ENCODE peak calls at places on chromosomes 16 and 17, in four cellular contexts. One of them, this sample, is unnamed. For H3K4me1, the result is how much of the 10 kb centered on the place peaks cover.

GRCh38 chr16:27779719-27780161 is 229.8 kb downstream of the KATNIP start:
- DNase-seq in lung: peak
- DNase-seq in mammary epithelial cell: peak
- DNase-seq in OCI-LY7: peak
- DNase-seq in this sample: no peak

GRCh38 chr17:78460176-78460675 is 81.8 kb downstream of the PGS1 start:
- DNase-seq in lung: no peak
- DNase-seq in mammary epithelial cell: no peak
- DNase-seq in OCI-LY7: no peak
- DNase-seq in this sample: no peak

GRCh38 chr16:84049403-84050060 is 6.9 kb upstream of the SLC38A8 start:
- DNase-seq in lung: no peak
- DNase-seq in mammary epithelial cell: no peak
- DNase-seq in OCI-LY7: no peak
- DNase-seq in this sample: no peak

GRCh38 chr16:53115773-53116172 is 61.0 kb downstream of the CHD9 start:
- DNase-seq in lung: no peak
- DNase-seq in mammary epithelial cell: no peak
- DNase-seq in OCI-LY7: no peak
- DNase-seq in this sample: no peak

GRCh38 chr16:54568897-54569807 is 282.6 kb upstream of the IRX3 start:
- DNase-seq in lung: no peak
- DNase-seq in mammary epithelial cell: no peak
- DNase-seq in OCI-LY7: no peak
- DNase-seq in this sample: no peak

GRCh38 chr17:67891481-67892119 is 66.3 kb downstream of the BPTF start:
- DNase-seq in lung: no peak
- DNase-seq in mammary epithelial cell: peak
- DNase-seq in OCI-LY7: no peak
- DNase-seq in this sample: no peak

GRCh38 chr16:22004321-22004720 is 3.4 kb upstream of the PDZD9 start:
- DNase-seq in lung: no peak
- DNase-seq in mammary epithelial cell: no peak
- DNase-seq in OCI-LY7: no peak
- DNase-seq in this sample: no peak

GRCh38 chr17:11969565-11969964 is 27.7 kb downstream of the ZNF18 start:
- DNase-seq in lung: no peak
- DNase-seq in mammary epithelial cell: peak
- DNase-seq in OCI-LY7: no peak
- DNase-seq in this sample: no peak

GRCh38 chr16:53817812-53818211 is 113.9 kb downstream of the FTO start:
- DNase-seq in lung: no peak
- DNase-seq in mammary epithelial cell: no peak
- DNase-seq in OCI-LY7: no peak
- DNase-seq in this sample: no peak

GRCh38 chr17:8210761-8211458 is 535 bp upstream of the AURKB start:
- DNase-seq in lung: no peak
- DNase-seq in mammary epithelial cell: no peak
- DNase-seq in OCI-LY7: no peak
- DNase-seq in this sample: peak

GRCh38 chr17:40307001-40307690 is 1.8 kb upstream of the RARA start:
- DNase-seq in lung: no peak
- DNase-seq in mammary epithelial cell: no peak
- DNase-seq in OCI-LY7: no peak
- DNase-seq in this sample: no peak

GRCh38 chr17:49358638-49359247 is 3.3 kb downstream of the ZNF652 start:
- DNase-seq in lung: no peak
- DNase-seq in mammary epithelial cell: no peak
- DNase-seq in OCI-LY7: peak
- DNase-seq in this sample: peak

GRCh38 chr17:49357516-49357915 is 4.5 kb downstream of the ZNF652 start:
- DNase-seq in lung: no peak
- DNase-seq in mammary epithelial cell: no peak
- DNase-seq in OCI-LY7: no peak
- DNase-seq in this sample: no peak

GRCh38 chr17:49352587-49353154 is 9.4 kb downstream of the ZNF652 start:
- DNase-seq in lung: no peak
- DNase-seq in mammary epithelial cell: no peak
- DNase-seq in OCI-LY7: no peak
- DNase-seq in this sample: no peak

GRCh38 chr17:49353607-49354006 is 8.4 kb downstream of the ZNF652 start:
- DNase-seq in lung: no peak
- DNase-seq in mammary epithelial cell: no peak
- DNase-seq in OCI-LY7: no peak
- DNase-seq in this sample: no peak

DNA sequence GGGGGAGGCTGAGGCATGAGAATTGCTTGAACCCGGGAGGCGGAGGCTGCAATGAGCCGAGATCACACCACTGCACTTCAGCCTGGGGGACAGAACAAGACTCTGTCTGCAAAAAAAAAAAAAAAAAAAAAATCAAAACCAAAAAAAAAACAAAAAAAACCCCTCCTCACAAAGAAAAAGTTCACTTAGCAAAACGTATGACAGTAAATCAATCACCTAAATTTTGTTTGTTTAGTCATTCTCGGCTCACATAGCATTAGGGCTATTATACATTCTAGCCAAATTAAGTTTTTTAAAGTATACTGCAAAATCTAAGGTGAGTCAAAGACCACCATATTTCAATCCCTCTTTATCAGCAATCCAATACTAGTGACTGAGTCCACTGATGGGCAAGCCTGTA is 5.7 kb downstream of the ZNF652 start:
- DNase-seq in lung: no peak
- DNase-seq in mammary epithelial cell: no peak
- DNase-seq in OCI-LY7: no peak
- DNase-seq in this sample: no peak
- H3K4me1 ChIP-seq in lung: under half
- H3K4me1 ChIP-seq in mammary epithelial cell: under half
- H3K4me1 ChIP-seq in OCI-LY7: under half
- H3K4me1 ChIP-seq in this sample: under half

GRCh38 chr17:77144227-77144626 is 3.5 kb downstream of the SEC14L1 start:
- DNase-seq in lung: no peak
- DNase-seq in mammary epithelial cell: no peak
- DNase-seq in OCI-LY7: peak
- DNase-seq in this sample: no peak
- H3K4me1 ChIP-seq in lung: under half
- H3K4me1 ChIP-seq in mammary epithelial cell: under half
- H3K4me1 ChIP-seq in OCI-LY7: half or more
- H3K4me1 ChIP-seq in this sample: half or more

GRCh38 chr17:76268015-76268749 is 3.0 kb downstream of the UBALD2 start:
- DNase-seq in lung: peak
- DNase-seq in mammary epithelial cell: peak
- DNase-seq in OCI-LY7: peak
- DNase-seq in this sample: peak
- H3K4me1 ChIP-seq in lung: under half
- H3K4me1 ChIP-seq in mammary epithelial cell: under half
- H3K4me1 ChIP-seq in OCI-LY7: half or more
- H3K4me1 ChIP-seq in this sample: half or more

DNA sequence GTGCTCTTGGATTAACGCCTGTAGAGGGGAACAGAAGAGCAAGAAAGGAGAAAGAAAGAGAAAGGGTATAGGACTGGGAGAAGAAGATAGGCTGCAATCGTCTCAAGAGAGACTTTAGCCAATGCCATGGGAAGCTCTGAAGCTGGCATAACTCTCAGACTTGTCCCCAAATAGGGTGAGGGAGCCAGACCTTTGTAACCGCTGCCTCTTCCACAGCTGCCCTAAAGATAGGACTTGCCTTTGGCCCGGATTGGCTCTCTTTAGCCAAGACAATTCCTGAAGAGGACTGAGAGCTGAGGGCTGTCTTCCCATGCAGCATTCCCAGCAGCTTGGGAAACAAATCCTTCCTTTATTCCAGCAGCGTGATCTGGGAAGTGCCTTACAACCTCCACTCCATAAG is 20.8 kb upstream of the MMD start:
- DNase-seq in lung: no peak
- DNase-seq in mammary epithelial cell: no peak
- DNase-seq in OCI-LY7: no peak
- DNase-seq in this sample: no peak
- H3K4me1 ChIP-seq in lung: under half
- H3K4me1 ChIP-seq in mammary epithelial cell: under half
- H3K4me1 ChIP-seq in OCI-LY7: under half
- H3K4me1 ChIP-seq in this sample: under half

GRCh38 chr17:29712677-29713076 is 90.0 kb upstream of the CORO6 start:
- DNase-seq in lung: no peak
- DNase-seq in mammary epithelial cell: no peak
- DNase-seq in OCI-LY7: no peak
- DNase-seq in this sample: peak

GRCh38 chr17:29711588-29712385 is 89.1 kb upstream of the CORO6 start:
- DNase-seq in lung: no peak
- DNase-seq in mammary epithelial cell: no peak
- DNase-seq in OCI-LY7: no peak
- DNase-seq in this sample: peak

GRCh38 chr17:29713626-29714025 is 90.9 kb upstream of the CORO6 start:
- DNase-seq in lung: no peak
- DNase-seq in mammary epithelial cell: no peak
- DNase-seq in OCI-LY7: no peak
- DNase-seq in this sample: peak

GRCh38 chr17:29709861-29710849 is 87.4 kb upstream of the CORO6 start:
- DNase-seq in lung: no peak
- DNase-seq in mammary epithelial cell: no peak
- DNase-seq in OCI-LY7: no peak
- DNase-seq in this sample: peak

DNA sequence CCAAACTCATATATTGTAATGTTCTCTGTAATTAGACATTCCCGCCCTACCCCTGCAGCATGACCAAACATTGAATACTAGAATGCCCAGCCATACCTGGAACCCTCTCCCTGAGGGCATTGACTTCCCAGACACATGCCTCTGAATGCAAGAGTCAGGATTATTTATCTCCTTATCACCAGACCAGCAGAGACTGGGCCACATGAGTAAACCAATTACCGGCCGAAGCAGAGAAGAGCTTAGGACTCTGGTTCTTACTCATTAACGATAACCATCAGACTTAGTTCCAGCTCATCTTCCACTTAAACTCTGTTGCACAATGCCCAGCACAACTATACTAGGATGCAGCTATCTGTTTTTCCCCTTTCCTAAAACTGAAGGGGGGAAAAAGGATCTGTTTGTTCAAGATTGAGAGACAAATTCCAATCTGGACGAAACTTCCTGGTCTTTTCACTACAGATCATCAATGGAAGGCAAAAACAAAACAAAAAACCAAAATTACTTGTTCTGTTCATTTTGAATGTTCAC is 88.2 kb upstream of the CORO6 start:
- DNase-seq in lung: no peak
- DNase-seq in mammary epithelial cell: peak
- DNase-seq in OCI-LY7: no peak
- DNase-seq in this sample: peak
- H3K4me1 ChIP-seq in lung: under half
- H3K4me1 ChIP-seq in mammary epithelial cell: under half
- H3K4me1 ChIP-seq in OCI-LY7: under half
- H3K4me1 ChIP-seq in this sample: under half

GRCh38 chr17:64084940-64085649 is 44.8 kb downstream of the ERN1 start:
- DNase-seq in lung: no peak
- DNase-seq in mammary epithelial cell: no peak
- DNase-seq in OCI-LY7: no peak
- DNase-seq in this sample: no peak
- H3K4me1 ChIP-seq in lung: under half
- H3K4me1 ChIP-seq in mammary epithelial cell: under half
- H3K4me1 ChIP-seq in OCI-LY7: half or more
- H3K4me1 ChIP-seq in this sample: under half

GRCh38 chr17:77180503-77181330 is 39.9 kb downstream of the SEC14L1 start:
- DNase-seq in lung: no peak
- DNase-seq in mammary epithelial cell: no peak
- DNase-seq in OCI-LY7: no peak
- DNase-seq in this sample: no peak

GRCh38 chr17:77185137-77185536 is 44.4 kb downstream of the SEC14L1 start:
- DNase-seq in lung: no peak
- DNase-seq in mammary epithelial cell: no peak
- DNase-seq in OCI-LY7: no peak
- DNase-seq in this sample: no peak

GRCh38 chr17:77182773-77183172 is 42.0 kb downstream of the SEC14L1 start:
- DNase-seq in lung: no peak
- DNase-seq in mammary epithelial cell: no peak
- DNase-seq in OCI-LY7: no peak
- DNase-seq in this sample: no peak

GRCh38 chr17:77184474-77184873 is 43.7 kb downstream of the SEC14L1 start:
- DNase-seq in lung: no peak
- DNase-seq in mammary epithelial cell: peak
- DNase-seq in OCI-LY7: no peak
- DNase-seq in this sample: no peak

GRCh38 chr17:77182205-77182604 is 41.4 kb downstream of the SEC14L1 start:
- DNase-seq in lung: no peak
- DNase-seq in mammary epithelial cell: no peak
- DNase-seq in OCI-LY7: peak
- DNase-seq in this sample: no peak
- H3K4me1 ChIP-seq in lung: under half
- H3K4me1 ChIP-seq in mammary epithelial cell: under half
- H3K4me1 ChIP-seq in OCI-LY7: half or more
- H3K4me1 ChIP-seq in this sample: half or more

This sample was measured in Karpas-422.